ENCODE peak calls at places on chromosome 21, in four cellular contexts. B, U, S and H are unnamed samples.

GRCh38 chr21:46097826-46098286 is at the start of gene COL6A2:
- DNase-seq in B (peak), U (no peak), S (peak), H (peak)

GRCh38 chr21:41854426-41854995 is 24.6 kb downstream of the PRDM15 start:
- DNase-seq in B (no peak), S (no peak), U (no peak), H (no peak)

GRCh38 chr21:33373451-33373850 is 29.8 kb upstream of the IFNGR2 start:
- DNase-seq in B (no peak), S (no peak), U (no peak), H (peak)

GRCh38 chr21:45358261-45358670 is 46.7 kb upstream of the COL18A1 start:
- DNase-seq in U (no peak), S (no peak), B (no peak), H (no peak)

GRCh38 chr21:24118738-24119470 is 1488.4 kb downstream of the MRPL39 start:
- DNase-seq in B (no peak), S (no peak), U (no peak), H (peak)

GRCh38 chr21:28069446-28069845 is 923.2 kb downstream of the LTN1 start:
- DNase-seq in B (no peak), U (no peak), S (no peak), H (no peak)

GRCh38 chr21:41321211-41321907 is 4.8 kb downstream of the FAM3B start:
- DNase-seq in S (no peak), U (no peak), B (no peak), H (no peak)

GRCh38 chr21:45542242-45542666 is at the start of gene SLC19A1:
- DNase-seq in S (peak), B (peak), U (no peak), H (peak)

GRCh38 chr21:41640756-41641509 is 125.9 kb downstream of the RIPK4 start:
- DNase-seq in U (no peak), S (no peak), B (no peak), H (peak)

GRCh38 chr21:15023782-15024181 is 41.0 kb downstream of the NRIP1 start:
- DNase-seq in S (no peak), B (no peak), U (no peak), H (no peak)

GRCh38 chr21:33441489-33442477 is 38.0 kb downstream of the TMEM50B start:
- DNase-seq in U (no peak), S (no peak), B (no peak), H (no peak)

GRCh38 chr21:33286076-33286475 is 19.9 kb downstream of the IL10RB start:
- DNase-seq in S (no peak), B (no peak), U (no peak), H (no peak)

GRCh38 chr21:17560377-17560776 is 47.5 kb downstream of the CXADR start:
- DNase-seq in U (no peak), S (no peak), B (no peak), H (no peak)

GRCh38 chr21:35340273-35340672 is 291.2 kb upstream of the RUNX1 start:
- DNase-seq in S (no peak), U (no peak), B (no peak), H (peak)

GRCh38 chr21:15701845-15702244 is 27.9 kb upstream of the USP25 start:
- DNase-seq in U (no peak), S (no peak), B (no peak), H (no peak)

GRCh38 chr21:42454221-42454570 is 41.8 kb downstream of the RSPH1 start:
- DNase-seq in S (no peak), U (no peak), B (no peak), H (no peak)

GRCh38 chr21:33036430-33037162 is 10.9 kb downstream of the OLIG2 start:
- DNase-seq in S (no peak), B (no peak), U (peak), H (peak)

GRCh38 chr21:41359289-41359688 is 2.5 kb upstream of the MX2 start:
- DNase-seq in S (no peak), U (no peak), B (peak), H (peak)

GRCh38 chr21:33668180-33668579 is 25.9 kb downstream of the ITSN1 start:
- DNase-seq in S (no peak), B (no peak), U (no peak), H (no peak)